ENCODE peak calls at places on chromosomes 4 and X, in four cellular contexts. F is IMR-90, U is nephron progenitor cell, E is fibroblast of the aortic adventitia. X is an unnamed sample.
A peak's percentile ranks its signal among the peaks of the same experiment; 100 is the strongest.

GRCh38 chrX:124555036-124555595 is 208.8 kb downstream of the SH2D1A start:
- DNase-seq in E (no peak), F (peak; percentile 68), U (no peak), X (peak; percentile 61)

GRCh38 chrX:149837639-149838038 is 43.3 kb upstream of the MAGEA8 start:
- DNase-seq in U (no peak), E (no peak), F (no peak), X (no peak)

GRCh38 chr4:154082760-154083530 is 294.1 kb upstream of the SFRP2 start:
- DNase-seq in U (no peak), F (no peak), E (no peak), X (peak; percentile 64)

GRCh38 chr4:84562156-84562555 is 20.8 kb upstream of the CDS1 start:
- DNase-seq in E (no peak), F (no peak), U (no peak), X (no peak)

GRCh38 chrX:19964017-19964710 is 26.7 kb downstream of the BCLAF3 start:
- DNase-seq in E (no peak), F (no peak), U (no peak), X (peak; percentile 1)

GRCh38 chr4:144721994-144722393 is 76.0 kb downstream of the HHIP start:
- DNase-seq in E (no peak), F (no peak), U (no peak), X (no peak)

GRCh38 chrX:120310861-120311631 is at the start of gene TMEM255A:
- DNase-seq in E (no peak), U (peak; percentile 28), F (no peak), X (no peak)

GRCh38 chrX:1767026-1767425 is 152.2 kb downstream of the ASMT start:
- DNase-seq in U (peak; percentile 10), E (no peak), F (no peak), X (no peak)

GRCh38 chr4:184441461-184442392 is 32.6 kb downstream of the IRF2 start:
- DNase-seq in U (no peak), F (peak; percentile 57), E (no peak), X (peak; percentile 36)

GRCh38 chr4:83503974-83504373 is 19.1 kb upstream of the ABRAXAS1 start:
- DNase-seq in F (no peak), E (no peak), U (no peak), X (no peak)

GRCh38 chr4:138200236-138200590 is 41.9 kb downstream of the SLC7A11 start:
- DNase-seq in F (no peak), U (no peak), E (no peak), X (no peak)

GRCh38 chrX:66632473-66632872 is 6.4 kb downstream of the EDA2R start:
- DNase-seq in E (peak; percentile 38), F (peak; percentile 28), U (no peak), X (peak; percentile 59)

GRCh38 chrX:17374619-17375360 is at the start of gene NHS:
- DNase-seq in E (peak; percentile 72), U (peak; percentile 90), F (peak; percentile 63), X (peak; percentile 62)

GRCh38 chrX:1462596-1463251 is 10.0 kb upstream of the ASMTL start:
- DNase-seq in E (peak; percentile 79), F (peak; percentile 64), U (no peak), X (peak; percentile 76)

GRCh38 chr4:155818639-155819038 is 47.4 kb downstream of the ASIC5 start:
- DNase-seq in F (no peak), E (peak; percentile 59), U (no peak), X (no peak)

GRCh38 chrX:149120459-149120858 is 384.6 kb downstream of the IDS start:
- DNase-seq in U (peak; percentile 2), F (no peak), E (no peak), X (no peak)

GRCh38 chrX:153370293-153371055 is 30.7 kb downstream of the PNMA6E start:
- DNase-seq in E (no peak), U (no peak), F (peak; percentile 4), X (peak; percentile 6)

DNA sequence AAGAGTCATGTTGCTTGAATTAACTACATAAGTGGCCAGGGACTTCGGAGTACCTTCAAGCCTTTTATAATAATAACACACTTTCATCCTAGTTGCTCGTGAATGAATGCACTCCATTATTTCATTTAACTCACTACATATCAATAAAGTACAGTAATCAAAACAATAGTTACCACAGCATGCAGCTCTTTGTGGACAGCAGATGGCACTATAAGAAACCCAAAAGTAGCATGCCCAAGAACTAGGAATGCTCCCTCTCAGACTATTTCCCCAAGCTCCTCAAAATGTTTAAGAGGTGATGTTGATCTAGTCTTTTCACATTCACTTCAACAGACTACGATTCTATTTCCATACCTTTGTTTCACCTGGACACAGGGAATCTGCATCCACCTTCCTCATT is 500.8 kb upstream of the DIAPH2 start:
- DNase-seq in F (peak; percentile 1), U (no peak), E (peak; percentile 19), X (peak; percentile 16)
- TF ChIP-seq CTCF in F (peak; percentile 34), U (peak; percentile 36), E (peak; percentile 49), X (peak; percentile 49)

GRCh38 chr4:1090465-1091440 is 22.6 kb downstream of the RNF212 start:
- DNase-seq in U (no peak), F (no peak), E (no peak), X (no peak)

GRCh38 chr4:1091561-1091995 is 21.8 kb downstream of the RNF212 start:
- DNase-seq in E (no peak), U (no peak), F (no peak), X (no peak)

GRCh38 chr4:1093391-1094335 is 19.7 kb downstream of the RNF212 start:
- DNase-seq in E (no peak), U (no peak), F (no peak), X (no peak)

GRCh38 chr4:1092983-1093361 is 20.4 kb downstream of the RNF212 start:
- DNase-seq in U (no peak), E (no peak), F (no peak), X (no peak)

GRCh38 chr4:1092026-1092982 is 21.1 kb downstream of the RNF212 start:
- DNase-seq in U (no peak), E (no peak), F (no peak), X (no peak)
- TF ChIP-seq CTCF in U (no peak), E (no peak), F (no peak), X (peak; percentile 6)

GRCh38 chr4:6228158-6229067 is 28.1 kb upstream of the JAKMIP1 start:
- DNase-seq in U (no peak), F (no peak), E (no peak), X (no peak)

GRCh38 chr4:6230502-6230785 is 30.1 kb upstream of the JAKMIP1 start:
- DNase-seq in U (no peak), E (no peak), F (no peak), X (no peak)

GRCh38 chr4:6229671-6230501 is 29.5 kb upstream of the JAKMIP1 start:
- DNase-seq in F (no peak), U (no peak), E (no peak), X (no peak)

GRCh38 chr4:6227412-6228157 is 27.2 kb upstream of the JAKMIP1 start:
- DNase-seq in F (no peak), E (no peak), U (no peak), X (no peak)

DNA sequence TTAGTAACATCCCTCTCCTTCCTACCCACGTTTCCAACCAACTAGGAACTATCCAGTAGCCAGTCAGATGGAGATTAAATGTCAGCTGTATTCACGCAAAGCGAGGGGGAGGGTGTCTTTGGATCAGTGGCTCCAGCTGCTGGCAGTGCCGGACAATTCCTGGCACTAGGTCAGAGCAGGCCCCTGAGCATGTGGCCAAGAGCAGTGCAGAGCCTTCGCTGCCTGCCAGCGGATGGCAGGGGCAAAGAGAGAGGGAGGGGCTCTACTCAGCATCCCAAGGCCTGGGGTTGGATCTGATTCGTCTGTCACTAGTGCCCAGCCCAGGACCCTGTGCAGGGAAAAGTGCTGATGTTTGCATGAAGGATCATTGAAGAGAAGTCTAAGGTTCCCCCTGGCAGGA is 28.7 kb upstream of the JAKMIP1 start:
- DNase-seq in U (no peak), E (no peak), F (no peak), X (no peak)
- TF ChIP-seq CTCF in U (no peak), E (no peak), F (no peak), X (no peak)

GRCh38 chrX:44935172-44935571 is 62.2 kb downstream of the KDM6A start:
- DNase-seq in E (no peak), U (no peak), F (no peak), X (no peak)

GRCh38 chrX:44938111-44938510 is 65.1 kb downstream of the KDM6A start:
- DNase-seq in F (no peak), U (no peak), E (no peak), X (no peak)

GRCh38 chrX:44937606-44938005 is 64.6 kb downstream of the KDM6A start:
- DNase-seq in U (no peak), E (no peak), F (no peak), X (no peak)

GRCh38 chrX:44931441-44931973 is 58.5 kb downstream of the KDM6A start:
- DNase-seq in U (no peak), F (no peak), E (no peak), X (no peak)

DNA sequence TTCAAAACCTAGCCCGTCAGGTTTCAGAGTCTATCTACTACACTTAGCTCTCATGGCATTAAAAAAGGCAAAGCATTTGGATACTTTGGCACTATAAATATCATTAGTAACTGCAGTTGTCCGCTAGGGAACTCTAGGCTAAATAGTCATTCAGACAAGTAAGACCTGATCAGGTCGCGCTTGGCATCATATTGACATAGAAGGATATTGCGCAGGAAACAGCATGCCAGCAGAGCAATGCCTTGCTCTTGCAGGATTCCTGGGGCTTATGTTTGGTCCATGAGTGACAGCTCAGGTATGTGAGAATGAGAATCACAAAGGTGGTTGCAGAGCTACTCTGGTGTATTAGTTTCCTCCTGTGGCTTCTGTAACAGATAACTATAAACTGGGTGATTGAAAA is 62.7 kb downstream of the KDM6A start:
- DNase-seq in F (no peak), U (no peak), E (no peak), X (no peak)
- TF ChIP-seq CTCF in F (no peak), U (no peak), E (no peak), X (no peak)

GRCh38 chrX:38563006-38563405 is 1.7 kb downstream of the TSPAN7 start:
- DNase-seq in U (no peak), F (no peak), E (no peak), X (no peak)

GRCh38 chrX:38560776-38561125 is 591 bp upstream of the TSPAN7 start:
- DNase-seq in E (no peak), U (no peak), F (no peak), X (no peak)

GRCh38 chrX:38558681-38559080 is 2.7 kb upstream of the TSPAN7 start:
- DNase-seq in U (no peak), E (no peak), F (no peak), X (peak; percentile 34)

GRCh38 chrX:38561126-38561868 is at the start of gene TSPAN7:
- DNase-seq in U (peak; percentile 84), E (peak; percentile 43), F (peak; percentile 40), X (peak; percentile 56)

DNA sequence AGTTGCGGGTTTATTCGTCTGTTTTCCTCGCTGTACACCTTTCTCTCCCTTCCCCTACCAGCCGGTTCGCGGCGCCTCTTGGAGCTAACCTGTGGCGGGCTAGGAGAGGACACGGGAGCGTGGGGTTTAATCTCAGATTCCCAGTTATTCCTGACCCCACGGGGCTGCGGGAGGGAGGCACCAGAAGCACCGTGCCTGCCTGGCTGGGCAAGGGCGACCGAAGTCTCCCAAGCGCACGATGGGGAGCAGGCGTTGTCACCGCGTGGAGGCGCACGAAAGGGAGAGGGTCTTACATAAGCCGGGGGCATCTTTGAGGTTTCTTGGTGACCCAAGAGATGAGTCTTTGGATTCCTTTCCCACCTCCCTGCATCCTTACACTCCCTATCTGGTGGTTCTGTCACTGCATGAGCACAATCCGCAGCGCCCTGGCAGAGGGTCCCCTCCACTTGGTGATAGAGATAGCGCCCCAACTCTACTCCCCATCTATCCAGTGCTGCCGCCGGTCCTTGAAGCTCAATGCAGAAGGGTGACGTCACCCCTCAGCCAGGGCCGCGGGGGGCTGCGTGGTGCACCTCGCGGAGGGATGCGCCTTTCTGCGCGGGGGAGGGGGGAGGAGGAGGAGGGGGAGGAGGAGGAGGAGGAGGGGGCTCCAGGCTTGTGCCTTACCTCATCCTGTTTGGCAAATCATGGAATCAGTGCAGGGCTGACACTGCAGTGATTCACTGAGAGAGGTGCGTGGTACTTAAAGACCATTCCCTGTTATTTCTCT is 793 bp downstream of the TSPAN7 start:
- DNase-seq in U (peak; percentile 41), F (no peak), E (no peak), X (no peak)
- TF ChIP-seq CTCF in U (no peak), F (no peak), E (no peak), X (no peak)

GRCh38 chr4:123096038-123096437 is 173.6 kb upstream of the NUDT6 start:
- DNase-seq in U (no peak), E (no peak), F (no peak), X (no peak)
- TF ChIP-seq CTCF in U (peak; percentile 52), E (peak; percentile 8), F (no peak), X (no peak)